ENCODE peak calls at places on chromosomes 12 and 14, in four cellular contexts. V, Y, U and P are unnamed samples.

GRCh38 chr14:104980601-104981531 is 2.7 kb upstream of the AHNAK2 start:
- DNase-seq in V (no peak), Y (no peak), U (no peak), P (no peak)

GRCh38 chr12:62523619-62524018 is 57.0 kb downstream of the MON2 start:
- DNase-seq in V (no peak), Y (no peak), U (no peak), P (no peak)

GRCh38 chr14:65250162-65250495 is 147.8 kb upstream of the MAX start:
- DNase-seq in V (no peak), Y (no peak), U (no peak), P (no peak)

GRCh38 chr14:74516451-74517155 is 23.0 kb downstream of the ISCA2 start:
- DNase-seq in V (peak), Y (no peak), U (no peak), P (no peak)

GRCh38 chr12:129101404-129101803 is 248.1 kb downstream of the GLT1D1 start:
- DNase-seq in V (no peak), Y (no peak), U (no peak), P (no peak)

GRCh38 chr12:107243316-107243715 is 150.0 kb upstream of the CRY1 start:
- DNase-seq in V (no peak), Y (no peak), U (no peak), P (no peak)

GRCh38 chr12:67068204-67068731 is 200.9 kb upstream of the CAND1 start:
- DNase-seq in V (no peak), Y (peak), U (peak), P (no peak)

GRCh38 chr12:23039834-23040233 is 414.9 kb downstream of the ETNK1 start:
- DNase-seq in V (no peak), Y (no peak), U (no peak), P (peak)

GRCh38 chr12:6532051-6532926 is 2.0 kb upstream of the GAPDH start:
- DNase-seq in V (peak), Y (peak), U (peak), P (peak)

GRCh38 chr12:76495556-76495955 is 64.0 kb downstream of the OSBPL8 start:
- DNase-seq in V (no peak), Y (no peak), U (no peak), P (no peak)

GRCh38 chr12:4257442-4257841 is 16.1 kb upstream of the CCND2 start:
- DNase-seq in V (no peak), Y (no peak), U (no peak), P (no peak)

GRCh38 chr14:101064121-101064661 is 160.7 kb upstream of the RTL1 start:
- DNase-seq in V (no peak), Y (no peak), U (no peak), P (no peak)

GRCh38 chr14:101062065-101062450 is 158.5 kb upstream of the RTL1 start:
- DNase-seq in V (no peak), Y (no peak), U (no peak), P (no peak)

GRCh38 chr14:101061411-101062064 is 158.0 kb upstream of the RTL1 start:
- DNase-seq in V (no peak), Y (no peak), U (no peak), P (no peak)

GRCh38 chr14:101063121-101063520 is 159.6 kb upstream of the RTL1 start:
- DNase-seq in V (no peak), Y (no peak), U (no peak), P (no peak)

GRCh38 chr14:101062611-101063010 is 159.1 kb upstream of the RTL1 start:
- DNase-seq in V (no peak), Y (no peak), U (no peak), P (peak)
- TF ChIP-seq CTCF in V (no peak), Y (no peak), U (no peak), P (no peak)

DNA sequence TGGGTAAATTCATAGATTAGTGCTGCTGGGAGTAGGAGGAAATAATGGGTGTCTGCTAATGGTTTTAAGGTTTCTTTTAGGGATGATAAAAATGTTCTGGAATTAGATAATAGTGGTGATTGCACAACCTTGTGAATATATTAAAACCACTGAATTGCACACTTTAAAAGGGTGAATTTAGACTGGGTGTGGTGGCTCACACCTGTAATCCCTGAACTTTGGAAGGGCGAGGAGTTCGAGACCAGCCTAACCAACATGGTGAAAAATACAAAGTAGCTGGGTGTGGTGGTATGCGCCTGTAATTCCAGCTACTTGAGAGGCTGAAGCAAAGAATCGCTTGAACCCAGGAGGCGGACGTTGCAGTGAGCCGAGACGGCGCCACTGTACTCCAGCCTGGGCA is 1.3 kb downstream of the RAD52 start:
- DNase-seq in V (no peak), Y (no peak), U (no peak), P (no peak)
- H3K4me3 ChIP-seq in V (peak), Y (peak), U (peak), P (peak)

DNA sequence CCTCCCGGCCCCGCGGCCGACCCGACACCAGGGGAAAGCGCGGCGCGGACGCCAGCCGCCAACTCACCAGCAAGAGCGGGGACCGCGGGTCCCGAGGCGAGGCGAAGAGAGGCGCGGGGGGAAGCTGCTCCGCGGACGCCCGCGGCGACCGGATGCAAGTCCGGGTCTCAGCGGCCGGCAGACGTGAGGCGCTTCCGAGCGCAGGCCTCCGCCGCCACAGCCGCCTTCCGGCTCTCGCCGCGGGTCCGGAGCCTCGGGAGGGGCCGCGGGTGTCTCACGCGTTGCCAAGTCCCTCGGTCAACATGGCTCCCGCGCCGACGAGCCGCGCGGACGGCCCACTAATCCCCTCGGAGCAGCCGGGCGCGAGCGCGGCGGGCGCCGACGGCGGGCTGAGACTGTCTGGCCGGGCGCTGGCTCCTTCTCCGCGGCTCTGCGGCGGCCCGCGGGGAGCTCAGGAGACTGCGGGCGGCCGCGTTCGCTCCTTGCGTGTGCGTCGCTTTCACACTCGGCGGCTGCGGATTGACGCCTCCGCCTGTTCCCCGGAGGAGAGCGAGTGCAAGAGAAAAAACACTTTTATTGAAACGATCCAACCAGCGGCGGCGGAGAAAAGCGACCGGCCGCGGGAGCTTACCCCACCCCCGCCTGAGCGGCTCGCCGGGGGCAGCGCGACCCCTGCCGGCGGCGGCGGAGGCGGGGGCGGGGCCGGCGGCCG is at the start of gene CDK17:
- DNase-seq in V (peak), Y (peak), U (peak), P (peak)
- TF ChIP-seq CTCF in V (no peak), Y (no peak), U (peak), P (no peak)

GRCh38 chr12:48980953-48981756 is 3.0 kb downstream of the WNT1 start:
- DNase-seq in V (no peak), Y (peak), U (no peak), P (no peak)
- H3K4me3 ChIP-seq in V (no peak), Y (peak), U (peak), P (no peak)

DNA sequence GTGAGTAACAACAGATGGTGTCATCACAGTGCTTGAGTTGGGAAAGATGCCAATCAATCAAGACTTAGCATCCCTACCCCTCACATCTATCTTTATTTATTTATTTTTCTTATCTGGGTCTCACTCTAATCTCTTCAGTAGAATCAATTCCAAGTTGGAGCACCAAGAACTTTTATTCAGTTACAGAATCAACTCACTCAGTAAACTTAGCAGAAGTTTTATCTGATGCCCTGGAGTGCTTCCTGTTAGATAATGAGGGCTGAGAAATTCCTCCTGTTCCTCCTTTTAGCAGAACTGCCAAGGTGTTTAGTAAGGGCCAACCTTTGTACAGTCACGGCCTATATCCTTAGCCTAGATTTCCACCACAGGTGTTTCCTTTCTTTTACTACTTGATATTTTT is 11.3 kb upstream of the SLC5A8 start:
- DNase-seq in V (no peak), Y (no peak), U (no peak), P (no peak)
- TF ChIP-seq CTCF in V (no peak), Y (no peak), U (no peak), P (no peak)

GRCh38 chr14:77181603-77182437 is at the start of gene TMEM63C:
- DNase-seq in V (no peak), Y (peak), U (peak), P (no peak)

GRCh38 chr14:77175843-77176242 is 5.8 kb upstream of the TMEM63C start:
- DNase-seq in V (no peak), Y (no peak), U (no peak), P (no peak)

GRCh38 chr14:77181124-77181602 is 435 bp upstream of the TMEM63C start:
- DNase-seq in V (no peak), Y (no peak), U (peak), P (no peak)

GRCh38 chr14:77177623-77178185 is 3.9 kb upstream of the TMEM63C start:
- DNase-seq in V (no peak), Y (no peak), U (no peak), P (peak)
- H3K4me3 ChIP-seq in V (no peak), Y (no peak), U (no peak), P (no peak)

DNA sequence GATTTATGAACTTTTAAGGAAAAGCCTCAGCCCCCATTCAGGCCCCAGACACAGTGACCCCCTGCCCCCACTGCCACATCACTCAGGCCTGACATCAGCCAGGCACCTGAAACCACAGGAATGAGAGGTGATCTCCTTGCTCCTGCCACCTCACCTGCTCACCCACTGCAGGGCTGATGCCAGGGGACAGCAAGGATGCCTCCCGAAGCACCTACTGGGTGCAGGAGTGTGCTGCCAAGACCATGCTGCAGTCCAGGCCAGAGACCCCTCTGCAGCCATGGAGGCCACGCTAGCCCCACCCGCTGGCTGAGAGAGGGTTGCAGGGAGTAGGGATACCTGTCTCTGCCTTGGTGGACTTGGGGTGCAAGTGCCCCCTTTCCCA is 18.6 kb upstream of the KRT7 start:
- DNase-seq in V (no peak), Y (no peak), U (no peak), P (no peak)
- TF ChIP-seq CTCF in V (no peak), Y (no peak), U (no peak), P (no peak)

GRCh38 chr12:93679308-93679933 is 2.2 kb downstream of the CRADD start:
- DNase-seq in V (no peak), Y (no peak), U (no peak), P (no peak)

GRCh38 chr12:93682846-93683261 is 5.7 kb downstream of the CRADD start:
- DNase-seq in V (no peak), Y (no peak), U (no peak), P (no peak)

GRCh38 chr12:93676408-93677194 is 574 bp upstream of the CRADD start:
- DNase-seq in V (no peak), Y (no peak), U (no peak), P (no peak)

GRCh38 chr12:93677195-93678064 is at the start of gene CRADD:
- DNase-seq in V (peak), Y (peak), U (peak), P (peak)

GRCh38 chr12:93678779-93679178 is 1.6 kb downstream of the CRADD start:
- DNase-seq in V (no peak), Y (no peak), U (no peak), P (no peak)
- H3K4me3 ChIP-seq in V (no peak), Y (no peak), U (peak), P (no peak)

GRCh38 chr14:24241829-24242443 is 487 bp downstream of the TINF2 start:
- DNase-seq in V (peak), Y (peak), U (peak), P (peak)
- TF ChIP-seq CTCF in V (peak), Y (peak), U (no peak), P (peak)